ENCODE peak calls at places on chromosomes 11 and 22, in ten cellular contexts. M is fibroblast of lung, D is cardiac fibroblast, A is thoracic aorta, E is brain microvascular endothelial cell, P is colonic mucosa, W is coronary artery, Q is heart right ventricle, O is aorta, R is PC-3. C is an unnamed sample.

GRCh38 chr22:38570841-38571364 is 920 bp upstream of the DMC1 start:
- DNase-seq in M (no peak), D (peak), A (no peak), E (no peak), P (peak), W (peak), Q (peak), O (peak), R (peak), C (peak)

GRCh38 chr11:15843309-15843857 is 513.0 kb downstream of the SOX6 start:
- DNase-seq in M (peak), D (no peak), A (no peak), E (no peak), P (no peak), W (no peak), Q (peak), O (no peak), R (no peak), C (peak)

GRCh38 chr11:44868455-44869421 is 81.9 kb downstream of the TP53I11 start:
- DNase-seq in M (no peak), D (no peak), A (no peak), E (no peak), P (no peak), W (no peak), Q (no peak), O (no peak), R (no peak), C (no peak)

GRCh38 chr11:13277719-13278619 is at the start of gene BMAL1:
- DNase-seq in M (peak), D (peak), A (no peak), E (no peak), P (peak), W (peak), Q (peak), O (peak), R (no peak), C (peak)

GRCh38 chr11:71418643-71419042 is 29.6 kb downstream of the DHCR7 start:
- DNase-seq in M (no peak), D (no peak), A (no peak), E (no peak), P (no peak), W (no peak), Q (no peak), O (no peak), R (no peak), C (no peak)

GRCh38 chr11:77147668-77148321 is 19.7 kb downstream of the MYO7A start:
- DNase-seq in M (peak), D (no peak), A (no peak), E (no peak), P (peak), W (no peak), Q (no peak), O (no peak), R (no peak), C (no peak)

GRCh38 chr22:46929689-46930225 is 167.3 kb downstream of the TBC1D22A start:
- DNase-seq in M (no peak), D (no peak), A (no peak), E (no peak), P (peak), W (no peak), Q (no peak), O (no peak), R (no peak), C (no peak)

GRCh38 chr22:36386900-36387663 is 685 bp downstream of the MYH9 start:
- DNase-seq in M (no peak), D (no peak), A (no peak), E (no peak), P (peak), W (peak), Q (peak), O (peak), R (no peak), C (peak)

DNA sequence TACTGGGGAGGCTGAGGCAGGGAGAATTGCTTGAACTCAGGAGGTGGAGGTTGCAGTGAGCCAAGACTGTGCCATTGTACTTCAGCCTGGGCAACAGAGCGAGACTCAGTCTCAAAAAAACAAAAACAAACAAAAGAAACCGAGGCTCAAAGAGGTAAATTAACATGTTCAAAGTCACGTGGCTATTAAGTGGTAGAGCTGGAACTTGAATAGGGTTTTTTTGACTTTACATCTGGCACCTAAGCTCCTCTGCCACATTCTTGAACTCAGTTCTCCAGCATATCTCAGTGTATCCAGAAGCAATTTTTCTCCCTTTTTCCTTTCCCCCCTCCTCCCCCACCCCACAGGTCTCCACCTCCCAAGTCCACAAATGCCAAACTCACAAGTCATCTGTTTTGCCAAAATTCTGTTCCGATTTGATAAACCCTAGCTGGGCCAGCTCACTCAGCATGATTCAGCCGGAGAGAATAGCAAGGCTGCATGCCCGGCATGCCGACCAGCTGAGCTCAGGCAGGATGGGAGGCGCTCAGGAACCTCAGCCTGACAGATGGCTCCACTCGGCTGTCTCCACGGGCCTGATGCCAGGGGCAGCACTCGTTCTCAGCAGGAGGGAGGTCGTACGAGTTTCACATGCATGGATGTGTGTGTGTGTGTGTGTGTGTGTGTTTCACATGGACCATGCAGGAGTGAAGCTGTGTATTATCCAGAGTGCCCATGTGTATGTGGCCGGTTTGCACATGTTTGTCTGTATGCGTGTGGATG is 63.2 kb upstream of the RRAS2 start:
- DNase-seq in M (peak), D (peak), A (peak), E (peak), P (peak), W (peak), Q (peak), O (peak), R (peak), C (peak)
- H3K4me3 ChIP-seq in M (peak), D (no peak), A (peak), E (no peak), P (no peak), W (peak), Q (no peak), O (no peak), R (peak), C (no peak)

DNA sequence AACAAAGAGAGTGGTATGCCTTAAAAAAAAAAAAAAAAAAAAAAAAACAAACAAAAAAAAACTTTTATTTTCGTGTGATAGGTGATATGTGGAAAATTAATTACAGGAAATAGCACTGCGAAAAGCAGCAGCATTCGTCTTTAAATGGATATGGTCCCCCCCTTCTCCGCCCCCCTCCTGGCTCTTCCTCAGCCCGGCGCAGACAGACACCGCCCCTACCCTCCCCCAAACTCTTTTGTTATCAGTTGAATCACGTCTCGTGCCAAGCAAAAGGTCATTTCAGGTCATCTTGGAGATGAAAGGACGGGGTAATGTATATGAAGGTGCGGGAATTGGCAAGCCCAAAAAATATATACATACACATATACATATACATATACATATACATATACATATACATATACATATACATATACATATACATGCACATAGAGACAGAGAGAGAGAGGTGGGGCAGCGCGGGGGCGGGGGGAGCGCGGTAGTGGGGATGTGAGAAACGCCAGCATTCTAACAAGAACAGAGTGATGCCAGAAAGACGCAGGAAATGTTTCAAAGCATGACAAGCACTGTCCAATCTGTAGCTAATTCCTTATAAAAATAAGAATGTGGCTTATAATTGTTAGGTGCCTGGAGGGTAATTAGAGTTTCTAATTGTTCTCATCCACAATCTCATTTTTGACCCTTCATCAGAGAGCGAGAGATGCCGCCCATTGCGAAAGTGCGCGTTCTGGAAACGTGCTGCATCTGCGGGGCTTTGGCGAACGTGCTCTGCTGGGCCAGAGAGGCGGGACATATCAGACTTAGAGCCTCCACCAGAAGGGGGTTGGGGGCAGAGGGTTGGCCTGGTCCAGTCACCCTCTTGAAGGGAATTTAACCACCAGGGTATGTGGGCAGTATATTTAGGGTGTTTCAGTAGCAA is 214.5 kb upstream of the UBASH3B start:
- DNase-seq in M (peak), D (no peak), A (no peak), E (peak), P (peak), W (no peak), Q (peak), O (peak), R (no peak), C (peak)
- H3K4me3 ChIP-seq in M (peak), D (peak), A (peak), E (peak), P (no peak), W (peak), Q (peak), O (peak), R (no peak), C (peak)

GRCh38 chr11:110713469-110713776 is 1.2 kb upstream of the ARHGAP20 start:
- DNase-seq in M (no peak), D (no peak), A (no peak), E (no peak), P (no peak), W (no peak), Q (no peak), O (peak), R (no peak), C (no peak)
- H3K4me3 ChIP-seq in M (no peak), D (no peak), A (peak), E (no peak), P (peak), W (no peak), Q (peak), O (no peak), R (no peak), C (peak)

DNA sequence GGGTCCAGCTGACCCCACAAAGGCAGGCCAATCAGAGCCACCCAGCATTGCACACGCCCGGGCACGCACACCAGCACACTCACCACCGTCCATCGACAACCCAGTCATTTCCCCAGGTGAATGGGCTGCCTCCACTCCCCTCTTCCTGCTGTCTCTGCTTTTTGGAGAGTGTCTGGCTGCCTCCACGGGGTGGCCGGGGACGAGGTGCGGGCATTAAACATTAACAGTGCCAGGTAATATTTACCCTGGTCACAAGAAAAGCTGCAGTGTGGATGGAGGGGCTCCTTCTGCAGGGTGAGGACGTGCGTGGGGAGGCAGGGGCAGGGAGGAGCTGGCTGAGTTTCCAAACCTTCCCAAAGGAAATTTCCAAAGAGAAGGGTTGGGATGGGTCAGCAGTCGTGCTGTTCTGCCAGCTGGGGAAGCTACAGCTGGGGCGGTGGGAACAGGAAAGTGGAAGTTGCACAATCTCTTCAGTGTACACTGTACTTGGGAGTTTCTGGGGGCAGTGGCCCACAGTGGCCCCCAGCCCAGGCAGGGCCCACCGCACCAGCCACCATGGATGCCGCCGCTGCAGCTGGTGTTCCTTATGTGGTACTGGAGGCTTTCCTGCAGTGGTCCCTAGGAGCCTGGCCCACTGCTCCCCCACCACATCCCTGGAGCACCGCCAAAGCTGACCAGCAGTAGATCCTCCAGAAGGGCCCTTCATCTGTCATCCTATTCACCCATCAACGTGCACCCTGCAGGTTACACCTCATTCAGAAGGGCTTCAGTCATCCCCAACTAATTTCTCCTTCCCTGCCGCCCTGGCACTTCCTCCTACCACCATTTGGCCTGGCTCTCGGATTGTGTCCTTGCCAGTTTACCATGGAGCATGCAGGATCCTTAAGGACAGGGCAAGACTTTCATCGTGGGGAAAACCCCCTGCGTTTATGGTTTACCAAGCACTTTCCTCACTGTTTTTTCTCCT is at the start of gene FXYD2:
- DNase-seq in M (peak), D (no peak), A (no peak), E (no peak), P (no peak), W (peak), Q (peak), O (peak), R (no peak), C (peak)
- H3K4me3 ChIP-seq in M (no peak), D (no peak), A (no peak), E (no peak), P (no peak), W (peak), Q (no peak), O (no peak), R (no peak), C (no peak)

DNA sequence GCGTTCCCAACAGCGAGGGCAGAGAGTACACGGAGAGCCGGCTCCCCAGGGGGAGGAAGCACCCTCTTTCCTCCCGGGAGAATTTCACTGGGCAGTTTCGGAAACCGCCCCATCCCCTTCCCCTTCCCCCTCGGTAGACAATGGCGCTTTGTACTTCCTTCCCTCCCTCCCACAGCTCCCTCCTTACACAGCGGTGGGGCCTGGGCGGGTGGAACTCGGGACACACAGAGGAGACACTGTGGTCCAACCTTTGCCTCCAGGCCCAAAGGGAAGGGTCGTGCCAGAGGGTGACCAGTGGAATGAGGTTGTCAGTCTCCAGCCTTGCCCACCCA is 4.3 kb downstream of the SMTN start:
- DNase-seq in M (no peak), D (peak), A (no peak), E (no peak), P (peak), W (no peak), Q (peak), O (peak), R (no peak), C (peak)
- H3K4me3 ChIP-seq in M (peak), D (peak), A (peak), E (peak), P (peak), W (peak), Q (peak), O (peak), R (no peak), C (peak)

DNA sequence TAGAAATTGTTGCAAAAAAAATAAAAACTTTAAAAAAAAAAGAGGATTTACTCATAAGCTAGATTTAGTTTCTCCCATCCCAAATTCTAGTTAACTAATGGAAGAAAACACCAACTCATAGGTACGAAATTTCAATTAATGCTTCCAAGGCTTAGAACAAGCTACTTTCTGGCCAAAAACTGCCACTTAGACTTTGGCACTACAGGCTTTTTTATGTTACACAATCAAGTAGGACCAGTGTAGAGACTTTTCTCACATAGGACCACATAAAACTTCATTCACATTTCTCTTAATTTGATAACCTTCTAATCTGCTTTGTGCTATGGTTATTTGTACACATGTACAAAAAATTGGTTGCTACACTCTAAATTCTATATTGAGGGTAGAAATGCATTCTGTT is 3.1 kb downstream of the ST13 start:
- DNase-seq in M (no peak), D (no peak), A (no peak), E (no peak), P (no peak), W (no peak), Q (no peak), O (no peak), R (no peak), C (no peak)
- H3K4me3 ChIP-seq in M (peak), D (no peak), A (no peak), E (no peak), P (no peak), W (no peak), Q (no peak), O (peak), R (peak), C (no peak)

GRCh38 chr11:46930089-46930488 is 6.5 kb upstream of the CSTPP1 start:
- DNase-seq in M (no peak), D (peak), A (no peak), E (peak), P (no peak), W (no peak), Q (no peak), O (no peak), R (peak), C (no peak)
- H3K4me3 ChIP-seq in M (no peak), D (no peak), A (no peak), E (no peak), P (no peak), W (no peak), Q (no peak), O (no peak), R (no peak), C (no peak)

GRCh38 chr11:131886201-131886600 is 515.8 kb downstream of the NTM start:
- DNase-seq in M (no peak), D (no peak), A (no peak), E (no peak), P (no peak), W (no peak), Q (no peak), O (no peak), R (peak), C (no peak)
- H3K4me3 ChIP-seq in M (no peak), D (no peak), A (no peak), E (no peak), P (no peak), W (no peak), Q (no peak), O (no peak), R (no peak), C (no peak)